ENCODE peak calls at places on chromosomes 3 and 15, in ten cellular contexts. J is upper lobe of left lung, U is stomach, Q is tibial nerve, O is A549, K is transverse colon, F is K562, G is H1, M is sigmoid colon, R is ovary. W is an unnamed sample.
A peak's percentile ranks its signal among the peaks of the same experiment; 100 is the strongest.

GRCh38 chr3:61562042-61562809 is 855 bp downstream of the PTPRG start:
- DNase-seq in R (peak; percentile 59), U (no peak), F (no peak), G (no peak), K (peak; percentile 13), O (peak; percentile 10), J (peak; percentile 86), M (peak; percentile 65), Q (no peak), W (peak; percentile 68)

GRCh38 chr3:141684758-141685157 is 53.3 kb upstream of the RNF7 start:
- DNase-seq in U (no peak), R (no peak), F (no peak), Q (no peak), K (no peak), G (no peak), O (no peak), M (no peak), J (no peak), W (no peak)

GRCh38 chr3:75978686-75979085 is 193.3 kb upstream of the ZNF717 start:
- DNase-seq in F (no peak), U (no peak), R (no peak), K (no peak), Q (no peak), J (no peak), O (no peak), M (no peak), G (no peak), W (no peak)

GRCh38 chr15:41660235-41661077 is at the start of gene MGA:
- DNase-seq in K (peak; percentile 94), M (peak; percentile 95), U (peak; percentile 94), J (peak; percentile 98), R (peak; percentile 89), F (peak; percentile 97), Q (peak; percentile 78), O (peak; percentile 35), G (peak; percentile 95), W (peak; percentile 91)

GRCh38 chr3:107198522-107199271 is 178.5 kb upstream of the CCDC54 start:
- DNase-seq in G (no peak), R (no peak), U (no peak), F (no peak), O (no peak), M (no peak), Q (peak; percentile 13), K (no peak), J (no peak), W (no peak)

GRCh38 chr15:55824857-55825613 is 82.1 kb upstream of the PRTG start:
- DNase-seq in O (no peak), M (no peak), K (no peak), U (no peak), Q (no peak), R (no peak), F (no peak), G (no peak), J (no peak), W (no peak)

GRCh38 chr15:51874751-51875644 is 45.5 kb downstream of the TMOD3 start:
- DNase-seq in M (peak; percentile 67), Q (peak; percentile 58), J (no peak), U (peak; percentile 31), O (peak; percentile 85), F (peak; percentile 61), R (no peak), K (peak; percentile 48), G (no peak), W (no peak)

GRCh38 chr15:100801256-100801900 is 78.3 kb upstream of the ALDH1A3 start:
- DNase-seq in J (peak; percentile 61), R (no peak), U (no peak), M (no peak), G (no peak), F (no peak), K (no peak), Q (no peak), O (no peak), W (no peak)

GRCh38 chr3:141184430-141184829 is 47.2 kb upstream of the PXYLP1 start:
- DNase-seq in R (no peak), F (no peak), K (no peak), U (no peak), Q (no peak), O (no peak), J (no peak), M (no peak), G (no peak), W (no peak)

GRCh38 chr3:109392293-109392692 is 54.9 kb upstream of the DPPA4 start:
- DNase-seq in U (no peak), G (no peak), R (no peak), J (no peak), Q (no peak), K (no peak), M (no peak), O (no peak), F (no peak), W (no peak)

GRCh38 chr15:60962087-60962486 is 267.0 kb downstream of the RORA start:
- DNase-seq in K (no peak), J (no peak), M (no peak), R (no peak), F (no peak), Q (no peak), O (no peak), U (no peak), G (no peak), W (no peak)

GRCh38 chr3:34405159-34405558 is 606.7 kb downstream of the PDCD6IP start:
- DNase-seq in Q (no peak), F (no peak), J (no peak), G (no peak), U (no peak), O (no peak), K (no peak), R (no peak), M (no peak), W (no peak)

GRCh38 chr3:50585919-50586762 is 16.8 kb downstream of the HEMK1 start:
- DNase-seq in G (no peak), O (no peak), R (no peak), J (no peak), K (no peak), F (no peak), M (no peak), U (no peak), Q (no peak), W (no peak)

GRCh38 chr3:73435055-73435454 is 189.7 kb downstream of the PDZRN3 start:
- DNase-seq in Q (no peak), G (no peak), K (no peak), M (no peak), F (no peak), J (no peak), R (no peak), U (no peak), O (no peak), W (no peak)

GRCh38 chr3:126284258-126284904 is 72.8 kb downstream of the KLF15 start:
- DNase-seq in R (no peak), J (no peak), O (no peak), F (no peak), K (no peak), G (no peak), Q (peak; percentile 3), U (no peak), M (no peak), W (no peak)

GRCh38 chr15:82895983-82896382 is 56.5 kb downstream of the HOMER2 start:
- DNase-seq in U (no peak), M (no peak), Q (no peak), R (no peak), F (no peak), O (no peak), G (peak; percentile 41), J (no peak), K (no peak), W (no peak)
- TF ChIP-seq EP300 in U (no peak), M (no peak), Q (no peak), R (no peak), F (no peak), O (no peak), G (no peak), J (no peak), K (no peak), W (no peak)

GRCh38 chr15:71691700-71692417 is 118.5 kb upstream of the NR2E3 start:
- DNase-seq in O (no peak), G (no peak), R (no peak), M (no peak), U (peak; percentile 71), K (no peak), J (no peak), Q (peak; percentile 85), F (no peak), W (no peak)

GRCh38 chr15:71688509-71689094 is 121.8 kb upstream of the NR2E3 start:
- DNase-seq in Q (no peak), G (no peak), O (no peak), U (no peak), F (no peak), R (no peak), M (no peak), J (no peak), K (no peak), W (no peak)

GRCh38 chr15:71687902-71688508 is 122.3 kb upstream of the NR2E3 start:
- DNase-seq in Q (no peak), J (no peak), M (no peak), G (no peak), O (no peak), K (no peak), U (no peak), F (no peak), R (no peak), W (no peak)

GRCh38 chr15:71686221-71687050 is 123.9 kb upstream of the NR2E3 start:
- DNase-seq in U (no peak), O (no peak), G (no peak), Q (no peak), J (no peak), K (no peak), M (no peak), F (no peak), R (no peak), W (no peak)

GRCh38 chr15:71691322-71691699 is 119.0 kb upstream of the NR2E3 start:
- DNase-seq in K (no peak), J (no peak), O (no peak), U (no peak), M (no peak), Q (no peak), F (no peak), G (no peak), R (no peak), W (no peak)
- H3K27ac ChIP-seq in K (peak overlapping the region; percentile 70), J (peak overlapping the region; percentile 40), O (no peak overlapping the region), U (peak overlapping the region; percentile 79), M (no peak overlapping the region), Q (no peak overlapping the region), F (no peak overlapping the region), G (no peak overlapping the region), R (no peak overlapping the region), W (peak overlapping the region; percentile 59)

GRCh38 chr3:47647550-47647949 is 68.9 kb upstream of the CSPG5 start:
- DNase-seq in R (no peak), G (no peak), M (no peak), Q (no peak), K (no peak), U (no peak), J (no peak), F (no peak), O (no peak), W (no peak)
- TF ChIP-seq EP300 in R (no peak), G (no peak), M (no peak), Q (no peak), K (no peak), U (no peak), J (no peak), F (no peak), O (no peak), W (no peak)

DNA sequence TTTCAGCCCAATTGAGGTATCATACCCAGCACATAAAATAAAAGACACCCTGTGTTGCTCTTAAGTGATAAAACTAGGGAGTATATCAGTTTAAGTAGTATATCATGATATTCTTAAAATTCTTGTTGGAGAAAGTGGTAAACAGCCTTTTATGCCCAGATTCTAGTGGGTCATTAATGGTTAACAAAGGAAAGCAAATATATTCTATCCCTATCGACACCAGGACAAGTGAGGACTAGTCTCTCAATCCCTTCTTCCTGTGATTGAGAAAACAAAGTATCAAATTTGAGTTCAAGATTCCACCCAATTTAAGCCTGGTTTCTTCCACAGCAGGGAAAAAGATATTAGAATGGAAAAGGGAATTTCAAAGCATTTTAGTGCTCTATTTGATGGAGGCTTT is 142.4 kb upstream of the IL12A start:
- DNase-seq in R (no peak), U (no peak), M (no peak), Q (no peak), G (no peak), K (no peak), F (no peak), J (no peak), O (no peak), W (no peak)
- H3K27ac ChIP-seq in R (no peak overlapping the region), U (no peak overlapping the region), M (peak overlapping the region; percentile 85), Q (no peak overlapping the region), G (no peak overlapping the region), K (no peak overlapping the region), F (no peak overlapping the region), J (no peak overlapping the region), O (peak overlapping the region; percentile 28), W (no peak overlapping the region)

W was measured in suprapubic skin.